ENCODE peak calls at places on chromosomes 4 and X, in eight cellular contexts. E is uterus; H is A549; G is heart left ventricle; F is H1; S is CD8-positive, alpha-beta T cell; L is mammary epithelial cell; P is GM23248. Y is an unnamed sample. For H3K4me1, the result is how much of the 10 kb centered on the place peaks cover.

GRCh38 chr4:138612428-138612827 is 370.3 kb upstream of the SLC7A11 start:
- DNase-seq in E (no peak), H (no peak), G (no peak), F (no peak), S (no peak), L (no peak), P (no peak), Y (no peak)

GRCh38 chr4:2637956-2638552 is 101.6 kb downstream of the FAM193A start:
- DNase-seq in E (no peak), H (no peak), G (no peak), F (no peak), S (no peak), L (no peak), P (no peak), Y (no peak)

GRCh38 chr4:24163314-24163713 is 273.5 kb upstream of the PPARGC1A start:
- DNase-seq in E (no peak), H (no peak), G (no peak), F (no peak), S (no peak), L (no peak), P (no peak), Y (no peak)

GRCh38 chr4:104352211-104352610 is 142.5 kb downstream of the CXXC4 start:
- DNase-seq in E (no peak), H (no peak), G (no peak), F (no peak), S (no peak), L (peak), P (no peak), Y (peak)

GRCh38 chrX:38214551-38214950 is 6.1 kb downstream of the SRPX start:
- DNase-seq in E (no peak), H (no peak), G (no peak), F (no peak), S (no peak), L (peak), P (peak), Y (no peak)

GRCh38 chrX:103215768-103216085 is 819 bp downstream of the BEX4 start:
- DNase-seq in E (no peak), H (no peak), G (no peak), F (no peak), S (no peak), L (no peak), P (no peak), Y (peak)

GRCh38 chr4:145061325-145061920 is 36.6 kb downstream of the ANAPC10 start:
- DNase-seq in E (no peak), H (no peak), G (no peak), F (no peak), S (no peak), L (peak), P (peak), Y (no peak)

GRCh38 chr4:165684177-165684870 is 188.7 kb upstream of the TLL1 start:
- DNase-seq in E (no peak), H (no peak), G (no peak), F (no peak), S (no peak), L (peak), P (peak), Y (no peak)

GRCh38 chrX:105313596-105313995 is 93.1 kb upstream of the TEX13A start:
- DNase-seq in E (no peak), H (no peak), G (no peak), F (no peak), S (no peak), L (no peak), P (no peak), Y (no peak)

GRCh38 chrX:150842198-150842553 is 56.3 kb downstream of the CD99L2 start:
- DNase-seq in E (no peak), H (no peak), G (no peak), F (no peak), S (no peak), L (no peak), P (no peak), Y (no peak)

GRCh38 chr4:160848901-160849735 is 1314.7 kb downstream of the FSTL5 start:
- DNase-seq in E (no peak), H (no peak), G (no peak), F (no peak), S (no peak), L (no peak), P (no peak), Y (no peak)

GRCh38 chrX:42686296-42686695 is 91.7 kb downstream of the PPP1R2C start:
- DNase-seq in E (no peak), H (no peak), G (no peak), F (no peak), S (no peak), L (no peak), P (no peak), Y (no peak)

GRCh38 chrX:148979786-148980185 is 479.4 kb downstream of the AFF2 start:
- DNase-seq in E (no peak), H (no peak), G (no peak), F (no peak), S (no peak), L (no peak), P (no peak), Y (no peak)

GRCh38 chr4:1209821-1210220 is 37.4 kb upstream of the SPON2 start:
- DNase-seq in E (peak), H (no peak), G (peak), F (no peak), S (no peak), L (no peak), P (peak), Y (no peak)
- H3K4me1 ChIP-seq in E (under half), H (under half), G (under half), F (under half), S (under half), L (under half), P (under half), Y (under half)

DNA sequence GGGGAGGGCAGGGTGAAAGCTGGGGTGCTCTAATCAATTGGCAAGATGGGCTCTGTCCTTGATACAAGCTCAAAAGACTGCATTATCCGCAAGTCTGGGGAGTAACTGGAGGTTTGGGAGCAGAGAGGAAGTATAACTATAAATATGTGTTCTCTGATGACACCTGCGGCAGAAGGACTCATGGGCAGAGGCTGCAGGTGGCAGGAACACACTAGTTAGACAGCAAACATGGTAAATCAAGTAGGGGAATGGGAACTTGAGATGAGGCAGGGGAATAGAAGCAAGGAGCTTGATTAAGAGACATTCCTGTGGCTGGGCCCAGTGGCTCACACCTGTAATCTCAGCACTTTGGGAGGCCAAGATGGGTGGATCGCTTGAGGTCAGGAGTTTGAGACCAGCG is 30.3 kb downstream of the SH3KBP1 start:
- DNase-seq in E (no peak), H (no peak), G (no peak), F (no peak), S (no peak), L (no peak), P (no peak), Y (no peak)
- H3K4me3 ChIP-seq in E (no peak), H (no peak), G (no peak), F (no peak), S (no peak), L (no peak), P (no peak), Y (no peak)

DNA sequence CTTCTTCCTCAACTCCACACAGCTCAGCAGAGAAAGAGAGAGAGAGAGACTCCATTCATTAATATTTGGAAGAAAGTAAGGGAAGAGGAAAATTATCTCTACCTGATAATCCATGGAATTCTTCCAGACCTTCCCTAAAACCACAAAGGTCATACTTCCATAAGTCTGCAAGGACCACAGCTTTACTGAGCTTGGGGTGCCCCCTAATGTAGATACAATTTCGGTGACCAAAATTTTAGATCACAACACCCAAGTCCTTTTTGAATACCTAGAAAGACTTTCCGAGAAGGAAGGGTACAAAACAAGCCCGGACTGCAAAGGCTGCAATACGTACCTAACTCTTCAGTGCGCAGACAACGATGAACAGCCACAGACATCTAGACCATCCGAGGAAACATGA is 523.9 kb downstream of the GLUD2 start:
- DNase-seq in E (no peak), H (no peak), G (no peak), F (no peak), S (no peak), L (no peak), P (no peak), Y (no peak)
- H3K27ac ChIP-seq in E (no peak), H (no peak), G (no peak), F (no peak), S (no peak), L (no peak), P (no peak), Y (no peak)

DNA sequence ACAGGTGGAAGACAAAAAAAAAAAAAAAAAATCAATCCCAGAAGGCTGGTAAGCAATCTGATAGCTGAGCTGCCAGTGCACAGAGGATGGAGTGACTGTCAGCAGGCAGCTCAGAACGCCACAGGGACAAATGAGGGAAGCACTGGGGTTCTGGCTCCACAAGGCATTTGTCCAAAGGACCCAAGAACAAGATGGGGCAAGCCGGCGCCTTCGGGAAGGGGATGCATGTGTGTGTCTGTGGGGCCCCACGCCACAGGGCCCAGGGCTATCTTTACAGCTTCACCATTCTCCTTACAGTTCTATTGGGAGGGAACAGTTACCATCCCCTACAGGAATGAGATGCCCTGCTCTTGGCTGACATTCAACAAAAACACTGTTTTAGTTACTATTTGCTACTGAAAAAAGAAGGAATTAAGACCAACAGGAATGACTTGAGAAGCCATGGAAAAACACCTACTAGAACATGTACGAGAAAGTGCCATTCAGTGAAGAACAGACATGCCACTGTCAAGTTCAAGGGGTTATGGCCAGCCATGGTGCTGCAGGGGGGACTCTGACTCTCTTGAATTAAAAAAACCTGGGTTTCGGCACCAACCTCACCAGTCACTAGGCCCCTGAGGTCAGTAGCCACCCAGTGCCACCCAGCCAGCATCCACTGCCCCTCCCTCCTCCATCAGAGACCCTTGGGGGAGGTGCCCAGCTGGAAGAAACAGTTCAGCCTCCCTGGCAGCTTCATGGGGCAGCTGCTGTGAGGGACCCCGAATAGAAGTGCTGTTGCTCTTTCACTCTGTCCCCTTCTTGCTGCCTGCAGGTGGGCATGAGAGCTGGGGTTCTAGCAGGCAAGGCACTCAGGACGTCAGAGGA is 18.5 kb downstream of the WDR1 start:
- DNase-seq in E (no peak), H (no peak), G (no peak), F (no peak), S (no peak), L (no peak), P (peak), Y (no peak)
- H3K4me1 ChIP-seq in E (under half), H (under half), G (half or more), F (under half), S (half or more), L (half or more), P (half or more), Y (under half)